ENCODE peak calls at places on chromosomes 6 and 20, in six cellular contexts. W is amygdala, S is HT-29, U is T follicular helper cell, M is anterior cingulate cortex, F is AG10803. J is an unnamed sample.

GRCh38 chr6:140061422-140062041 is 687.1 kb upstream of the CITED2 start:
- DNase-seq in W (no peak), S (no peak), U (no peak), M (no peak), F (no peak), J (no peak)

GRCh38 chr6:91106083-91106482 is 519.2 kb upstream of the MAP3K7 start:
- DNase-seq in W (no peak), S (no peak), U (no peak), M (no peak), F (no peak), J (no peak)

GRCh38 chr6:106973018-106973840 is 1.3 kb downstream of the CD24 start:
- DNase-seq in W (no peak), S (peak), U (no peak), M (no peak), F (no peak), J (no peak)

GRCh38 chr20:23655551-23656211 is 17.9 kb upstream of the CST3 start:
- DNase-seq in W (peak), S (no peak), U (no peak), M (peak), F (peak), J (peak)

GRCh38 chr6:42979523-42980177 is 669 bp upstream of the PEX6 start:
- DNase-seq in W (no peak), S (no peak), U (no peak), M (no peak), F (peak), J (no peak)

GRCh38 chr6:227074-227782 is 65.1 kb upstream of the DUSP22 start:
- DNase-seq in W (no peak), S (no peak), U (no peak), M (no peak), F (peak), J (no peak)

GRCh38 chr6:157563611-157564284 is 182.8 kb downstream of the ZDHHC14 start:
- DNase-seq in W (no peak), S (no peak), U (no peak), M (no peak), F (peak), J (no peak)

GRCh38 chr6:130890531-130890950 is 63.3 kb downstream of the SMLR1 start:
- DNase-seq in W (no peak), S (no peak), U (no peak), M (no peak), F (peak), J (no peak)

GRCh38 chr6:157381631-157382621 is 936 bp downstream of the ZDHHC14 start:
- DNase-seq in W (peak), S (peak), U (peak), M (no peak), F (peak), J (peak)

GRCh38 chr6:30219244-30219643 is 6.0 kb upstream of the TRIM26 start:
- DNase-seq in W (peak), S (peak), U (peak), M (peak), F (peak), J (peak)

GRCh38 chr20:25399038-25399430 is 8.4 kb upstream of the ABHD12 start:
- DNase-seq in W (no peak), S (peak), U (no peak), M (peak), F (peak), J (no peak)

GRCh38 chr20:8020314-8021079 is 936 bp upstream of the TMX4 start:
- DNase-seq in W (no peak), S (peak), U (no peak), M (no peak), F (peak), J (no peak)

GRCh38 chr20:53594068-53595017 is 704 bp upstream of the ZNF217 start:
- DNase-seq in W (peak), S (peak), U (peak), M (peak), F (peak), J (peak)

GRCh38 chr6:1311400-1312192 is at the start of gene FOXQ1:
- DNase-seq in W (no peak), S (peak), U (no peak), M (no peak), F (no peak), J (no peak)

GRCh38 chr6:89134723-89135122 is 11.1 kb upstream of the PM20D2 start:
- DNase-seq in W (no peak), S (no peak), U (no peak), M (no peak), F (no peak), J (no peak)

GRCh38 chr20:16488086-16488485 is 85.2 kb downstream of the KIF16B start:
- DNase-seq in W (no peak), S (no peak), U (no peak), M (no peak), F (no peak), J (no peak)

GRCh38 chr6:27893836-27894807 is 18.1 kb downstream of the OR2B2 start:
- DNase-seq in W (peak), S (peak), U (peak), M (peak), F (peak), J (peak)

GRCh38 chr6:77292564-77293546 is 170.4 kb downstream of the HTR1B start:
- DNase-seq in W (no peak), S (no peak), U (no peak), M (no peak), F (peak), J (no peak)

GRCh38 chr20:45874576-45874975 is 6.5 kb upstream of the ZSWIM1 start:
- DNase-seq in W (no peak), S (no peak), U (no peak), M (no peak), F (no peak), J (no peak)